ENCODE peak calls at places on chromosomes 11 and 22, in ten cellular contexts. P is effector memory CD4-positive, alpha-beta T cell; W is HCT116; T is GM23248; R is iPS DF 6.9; A is heart left ventricle; H is spleen; E is right atrium auricular region; G is neural progenitor cell; F is CD4-positive, alpha-beta memory T cell. Y is an unnamed sample.

GRCh38 chr11:70443043-70444030 is 45.0 kb downstream of the CTTN start:
- DNase-seq in P (no peak), W (no peak), T (no peak), R (no peak), A (no peak), H (no peak), E (no peak), G (no peak), F (no peak), Y (no peak)

GRCh38 chr22:30116362-30117117 is 36.3 kb downstream of the HORMAD2 start:
- DNase-seq in P (no peak), W (no peak), T (peak; percentile 82), R (no peak), A (no peak), H (no peak), E (no peak), G (peak; percentile 26), F (no peak), Y (no peak)

GRCh38 chr11:70397336-70397982 is 870 bp upstream of the CTTN start:
- DNase-seq in P (no peak), W (peak; percentile 13), T (no peak), R (no peak), A (no peak), H (no peak), E (no peak), G (peak; percentile 46), F (no peak), Y (peak; percentile 22)

GRCh38 chr11:75924966-75925784 is 110.2 kb downstream of the UVRAG start:
- DNase-seq in P (no peak), W (no peak), T (peak; percentile 73), R (no peak), A (peak; percentile 19), H (no peak), E (no peak), G (peak; percentile 42), F (no peak), Y (no peak)

GRCh38 chr11:103683581-103683980 is 352.9 kb upstream of the DDI1 start:
- DNase-seq in P (no peak), W (no peak), T (peak; percentile 55), R (no peak), A (no peak), H (no peak), E (no peak), G (no peak), F (no peak), Y (no peak)

GRCh38 chr11:36109850-36110606 is 166.2 kb downstream of the LDLRAD3 start:
- DNase-seq in P (no peak), W (no peak), T (no peak), R (peak; percentile 63), A (no peak), H (no peak), E (no peak), G (peak; percentile 93), F (no peak), Y (no peak)

GRCh38 chr22:30611197-30611596 is 4.2 kb downstream of the TCN2 start:
- DNase-seq in P (no peak), W (no peak), T (peak; percentile 57), R (no peak), A (no peak), H (no peak), E (no peak), G (no peak), F (no peak), Y (no peak)

GRCh38 chr11:122995526-122995925 is 13.9 kb upstream of the BSX start:
- DNase-seq in P (no peak), W (no peak), T (no peak), R (no peak), A (no peak), H (no peak), E (no peak), G (peak; percentile 58), F (no peak), Y (no peak)

GRCh38 chr11:117551761-117552343 is 224.2 kb downstream of the CEP164 start:
- DNase-seq in P (no peak), W (no peak), T (no peak), R (no peak), A (no peak), H (no peak), E (no peak), G (peak; percentile 62), F (no peak), Y (no peak)

GRCh38 chr22:19776433-19777031 is 16.0 kb downstream of the TBX1 start:
- DNase-seq in P (no peak), W (no peak), T (peak; percentile 50), R (no peak), A (no peak), H (peak; percentile 58), E (no peak), G (no peak), F (no peak), Y (no peak)

GRCh38 chr22:50251472-50252054 is 498 bp upstream of the HDAC10 start:
- DNase-seq in P (no peak), W (no peak), T (no peak), R (no peak), A (no peak), H (no peak), E (no peak), G (no peak), F (no peak), Y (no peak)

GRCh38 chr11:67276821-67277230 is 10.6 kb downstream of the GRK2 start:
- DNase-seq in P (no peak), W (no peak), T (peak; percentile 84), R (no peak), A (peak; percentile 59), H (peak; percentile 90), E (no peak), G (peak; percentile 39), F (no peak), Y (no peak)

DNA sequence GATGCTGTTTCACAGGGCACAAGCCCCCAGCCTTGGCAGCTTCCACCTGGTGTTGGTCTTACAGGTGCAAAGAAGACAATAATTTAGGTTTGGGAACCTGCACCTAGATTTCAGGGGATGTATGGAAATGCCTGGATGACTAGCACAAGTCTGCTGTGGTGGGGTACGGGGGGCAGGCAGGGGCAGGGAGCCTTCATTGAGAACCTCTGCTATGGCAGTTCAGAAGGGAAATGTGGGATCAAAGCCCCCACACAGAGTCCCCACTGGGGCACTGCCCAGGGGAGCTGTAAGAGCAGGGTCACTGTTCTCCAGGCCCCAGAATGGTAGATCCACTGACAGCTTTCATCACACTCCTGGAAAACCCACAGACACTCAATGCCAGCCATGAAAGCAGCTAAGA is 686.5 kb downstream of the FAM181B start:
- DNase-seq in P (no peak), W (no peak), T (no peak), R (no peak), A (no peak), H (no peak), E (no peak), G (no peak), F (no peak), Y (no peak)
- H3K27ac ChIP-seq in P (no peak overlapping the region), W (no peak overlapping the region), T (no peak overlapping the region), R (no peak overlapping the region), A (no peak overlapping the region), H (no peak overlapping the region), E (no peak overlapping the region), G (no peak overlapping the region), F (no peak overlapping the region), Y (no peak overlapping the region)

DNA sequence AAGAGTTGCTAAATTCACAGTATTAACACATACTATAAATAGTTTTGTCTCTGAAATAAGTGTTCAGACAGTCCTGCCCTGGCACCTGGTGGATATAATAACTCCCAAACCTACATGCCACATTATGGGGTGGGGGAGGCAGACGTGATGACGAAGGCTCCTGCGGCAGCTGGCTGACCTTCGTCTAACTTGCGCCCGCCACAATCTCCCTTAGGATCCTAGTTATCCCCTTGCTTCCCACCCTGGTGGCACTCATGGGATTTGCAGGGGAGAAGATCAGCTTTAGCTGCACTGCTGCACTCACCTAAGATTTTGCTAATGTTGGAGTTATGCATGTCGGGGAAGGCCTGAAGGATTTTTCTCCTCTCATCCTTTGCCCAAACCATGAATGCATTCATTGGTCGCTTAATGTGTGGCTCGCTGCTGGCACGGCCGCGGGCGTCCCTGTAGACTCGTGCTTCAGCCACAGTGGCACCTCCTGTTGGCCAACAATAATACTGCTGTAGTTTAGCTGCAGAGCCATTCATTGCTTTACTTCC is 367.6 kb downstream of the SOX6 start:
- DNase-seq in P (no peak), W (peak; percentile 19), T (no peak), R (peak; percentile 39), A (no peak), H (no peak), E (no peak), G (peak; percentile 74), F (no peak), Y (no peak)
- H3K27ac ChIP-seq in P (no peak overlapping the region), W (no peak overlapping the region), T (no peak overlapping the region), R (no peak overlapping the region), A (no peak overlapping the region), H (no peak overlapping the region), E (peak overlapping the region; percentile 28), G (no peak overlapping the region), F (no peak overlapping the region), Y (no peak overlapping the region)

DNA sequence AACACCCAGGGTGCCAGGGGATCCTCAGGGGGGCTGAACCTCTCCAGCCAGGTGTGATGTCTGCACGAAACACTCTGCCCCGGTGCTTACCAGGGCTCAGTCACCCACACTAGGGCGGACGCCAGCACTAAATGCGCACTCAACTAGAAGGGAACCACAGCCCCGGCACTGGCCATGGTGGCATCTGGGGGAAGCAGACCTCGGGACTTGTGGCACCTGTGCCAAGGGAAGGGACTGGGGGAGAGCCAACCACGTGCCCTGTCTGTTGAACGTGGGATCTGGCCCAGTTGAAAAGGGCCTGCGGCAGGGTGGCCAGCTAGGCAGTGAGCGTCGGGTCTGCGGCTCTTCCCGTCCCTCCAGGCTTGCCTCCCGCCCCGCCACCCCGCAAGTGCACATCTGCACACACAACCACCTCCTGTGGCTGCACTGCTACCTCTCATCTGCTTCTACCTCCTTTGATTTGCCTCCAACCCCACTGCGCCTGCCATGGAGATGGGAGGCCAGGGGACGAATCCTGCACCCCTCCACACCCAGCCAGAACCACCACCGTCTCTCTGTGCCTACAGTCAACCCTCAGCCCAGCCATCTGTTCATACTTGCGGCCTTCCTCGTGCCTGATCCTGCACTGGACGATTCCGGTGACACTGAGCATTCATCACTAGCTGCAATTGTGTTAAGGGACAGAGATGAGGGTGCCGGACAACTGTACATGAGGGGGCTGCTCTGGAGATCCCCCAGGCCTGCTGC is 15.0 kb upstream of the MOB2 start:
- DNase-seq in P (no peak), W (no peak), T (no peak), R (no peak), A (no peak), H (peak; percentile 40), E (no peak), G (no peak), F (no peak), Y (no peak)
- H3K27ac ChIP-seq in P (no peak overlapping the region), W (no peak overlapping the region), T (no peak overlapping the region), R (no peak overlapping the region), A (no peak overlapping the region), H (no peak overlapping the region), E (no peak overlapping the region), G (no peak overlapping the region), F (no peak overlapping the region), Y (no peak overlapping the region)

DNA sequence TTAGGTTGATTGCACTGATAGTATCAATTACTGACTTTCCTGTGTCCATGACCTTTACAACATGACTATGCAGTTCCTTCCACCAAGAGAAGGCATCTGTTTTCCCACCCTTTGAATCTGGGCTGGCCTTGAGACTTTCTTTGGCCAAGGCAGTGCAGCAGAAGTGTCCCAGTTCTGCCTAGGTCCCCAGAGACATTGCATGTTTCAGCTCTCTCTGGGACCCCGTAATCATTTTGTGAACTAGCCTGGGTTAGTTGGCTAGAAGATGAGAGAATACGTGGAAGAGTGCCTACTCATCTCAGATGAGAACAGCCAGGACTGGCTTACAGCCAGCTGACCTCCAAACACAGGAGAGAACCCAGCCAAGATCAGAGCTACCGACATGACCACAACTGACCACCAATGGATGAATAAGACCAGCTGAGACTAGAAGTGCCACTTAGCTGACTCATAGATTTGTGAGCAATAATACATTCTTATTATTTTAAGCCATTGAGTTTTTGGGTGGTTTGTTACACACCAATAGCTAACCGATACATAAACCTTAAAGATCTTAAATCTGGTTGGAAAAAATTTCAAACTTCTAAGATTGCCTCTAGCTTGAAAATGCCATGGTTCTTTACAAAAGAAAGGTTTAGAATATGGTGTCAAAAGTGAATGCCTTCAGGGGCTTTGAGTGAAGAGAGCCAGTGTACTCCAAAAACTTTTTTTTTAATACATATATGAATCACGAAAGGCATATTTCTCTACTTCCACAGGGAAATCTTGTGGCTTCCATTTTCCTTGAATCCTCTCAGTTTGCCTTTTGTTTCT is 145.2 kb downstream of the FBXO7 start:
- DNase-seq in P (no peak), W (no peak), T (peak; percentile 86), R (no peak), A (no peak), H (peak; percentile 42), E (peak; percentile 88), G (no peak), F (no peak), Y (no peak)
- H3K27ac ChIP-seq in P (no peak overlapping the region), W (no peak overlapping the region), T (peak overlapping the region; percentile 44), R (no peak overlapping the region), A (no peak overlapping the region), H (peak overlapping the region; percentile 80), E (peak overlapping the region; percentile 85), G (no peak overlapping the region), F (no peak overlapping the region), Y (no peak overlapping the region)